ENCODE peak calls at places on chromosomes 6 and 20, in four cellular contexts. J is K562, V is HepG2, W is H1. X is an unnamed sample.

GRCh38 chr6:17045581-17046322 is 56.1 kb upstream of the STMND1 start:
- DNase-seq in J (no peak), V (no peak), W (no peak), X (no peak)

GRCh38 chr20:40748182-40748581 is 59.1 kb upstream of the MAFB start:
- DNase-seq in J (no peak), V (no peak), W (no peak), X (no peak)

GRCh38 chr6:56291278-56291917 is 44.0 kb upstream of the COL21A1 start:
- DNase-seq in J (no peak), V (no peak), W (no peak), X (no peak)

GRCh38 chr20:34562643-34563042 is 4.1 kb downstream of the MAP1LC3A start:
- DNase-seq in J (peak; percentile 34), V (peak; percentile 31), W (no peak), X (peak; percentile 51)

GRCh38 chr6:28553986-28554881 is 28.6 kb downstream of the GPX5 start:
- DNase-seq in J (peak; percentile 46), V (peak; percentile 77), W (no peak), X (no peak)

GRCh38 chr6:142385352-142385751 is 83.5 kb downstream of the ADGRG6 start:
- DNase-seq in J (no peak), V (no peak), W (no peak), X (no peak)

GRCh38 chr6:108655840-108656650 is 95.3 kb downstream of the FOXO3 start:
- DNase-seq in J (no peak), V (peak; percentile 62), W (no peak), X (no peak)

GRCh38 chr6:169556758-169557505 is 144.9 kb downstream of the WDR27 start:
- DNase-seq in J (no peak), V (no peak), W (no peak), X (no peak)

GRCh38 chr6:44733146-44733545 is 345.6 kb downstream of the CDC5L start:
- DNase-seq in J (no peak), V (no peak), W (no peak), X (no peak)

GRCh38 chr6:83417880-83418663 is 12.8 kb downstream of the ME1 start:
- DNase-seq in J (peak; percentile 20), V (peak; percentile 27), W (no peak), X (peak; percentile 33)

GRCh38 chr6:11245406-11245990 is 13.0 kb upstream of the NEDD9 start:
- DNase-seq in J (no peak), V (no peak), W (no peak), X (no peak)

GRCh38 chr6:33547499-33547898 is 32.6 kb downstream of the BAK1 start:
- DNase-seq in J (no peak), V (no peak), W (no peak), X (no peak)

GRCh38 chr6:56727097-56727845 is 84.6 kb upstream of the DST start:
- DNase-seq in J (no peak), V (peak; percentile 73), W (no peak), X (no peak)

GRCh38 chr6:44117397-44118128 is 9.7 kb downstream of the MRPL14 start:
- DNase-seq in J (no peak), V (no peak), W (no peak), X (no peak)

GRCh38 chr6:56595490-56596122 is 47.1 kb downstream of the DST start:
- DNase-seq in J (peak; percentile 45), V (peak; percentile 43), W (no peak), X (peak; percentile 5)

GRCh38 chr6:22227824-22228610 is 68.8 kb downstream of the PRL start:
- DNase-seq in J (no peak), V (no peak), W (no peak), X (no peak)

GRCh38 chr20:38747495-38748096 is 664 bp upstream of the ACTR5 start:
- DNase-seq in J (no peak), V (no peak), W (no peak), X (no peak)

GRCh38 chr6:143601501-143601900 is 76.3 kb upstream of the PHACTR2 start:
- DNase-seq in J (no peak), V (no peak), W (no peak), X (no peak)

GRCh38 chr6:143596857-143597256 is 80.9 kb upstream of the PHACTR2 start:
- DNase-seq in J (no peak), V (no peak), W (no peak), X (no peak)

GRCh38 chr6:143595256-143596036 is 82.3 kb upstream of the PHACTR2 start:
- DNase-seq in J (no peak), V (no peak), W (no peak), X (no peak)

GRCh38 chr6:143600821-143601220 is 76.9 kb upstream of the PHACTR2 start:
- DNase-seq in J (no peak), V (no peak), W (no peak), X (no peak)

DNA sequence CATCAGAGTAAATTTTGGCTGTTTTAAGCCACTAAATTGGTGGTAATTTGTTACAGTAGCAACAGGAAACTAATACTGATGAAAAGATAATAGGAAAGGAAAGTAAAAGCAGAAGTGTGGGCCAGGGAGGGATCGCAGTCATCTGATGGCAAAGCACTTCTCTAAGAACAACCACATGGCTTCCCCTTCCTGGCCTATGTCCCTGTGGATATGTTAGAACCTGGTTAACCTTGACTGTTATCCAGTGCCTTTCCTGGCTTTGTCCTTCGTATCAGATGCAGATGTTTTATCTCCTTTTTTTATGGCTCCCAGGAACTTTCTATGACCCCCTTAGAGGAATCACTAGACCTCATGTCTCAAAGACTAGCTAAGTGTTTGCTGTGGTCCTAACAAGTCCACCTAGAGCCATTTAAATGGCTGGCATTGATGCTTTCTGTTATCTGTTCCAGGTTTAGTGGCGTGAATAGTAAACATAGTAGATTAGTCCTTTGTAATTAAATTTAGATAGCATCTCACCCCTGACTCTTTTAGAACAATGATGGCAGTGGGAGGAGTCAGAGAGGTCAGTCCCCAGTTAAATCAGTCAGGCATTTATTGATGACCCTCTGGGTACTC is 79.2 kb upstream of the PHACTR2 start:
- DNase-seq in J (no peak), V (no peak), W (no peak), X (no peak)
- TF ChIP-seq PHF8 in J (no peak), V (no peak), W (no peak), X (no peak)

DNA sequence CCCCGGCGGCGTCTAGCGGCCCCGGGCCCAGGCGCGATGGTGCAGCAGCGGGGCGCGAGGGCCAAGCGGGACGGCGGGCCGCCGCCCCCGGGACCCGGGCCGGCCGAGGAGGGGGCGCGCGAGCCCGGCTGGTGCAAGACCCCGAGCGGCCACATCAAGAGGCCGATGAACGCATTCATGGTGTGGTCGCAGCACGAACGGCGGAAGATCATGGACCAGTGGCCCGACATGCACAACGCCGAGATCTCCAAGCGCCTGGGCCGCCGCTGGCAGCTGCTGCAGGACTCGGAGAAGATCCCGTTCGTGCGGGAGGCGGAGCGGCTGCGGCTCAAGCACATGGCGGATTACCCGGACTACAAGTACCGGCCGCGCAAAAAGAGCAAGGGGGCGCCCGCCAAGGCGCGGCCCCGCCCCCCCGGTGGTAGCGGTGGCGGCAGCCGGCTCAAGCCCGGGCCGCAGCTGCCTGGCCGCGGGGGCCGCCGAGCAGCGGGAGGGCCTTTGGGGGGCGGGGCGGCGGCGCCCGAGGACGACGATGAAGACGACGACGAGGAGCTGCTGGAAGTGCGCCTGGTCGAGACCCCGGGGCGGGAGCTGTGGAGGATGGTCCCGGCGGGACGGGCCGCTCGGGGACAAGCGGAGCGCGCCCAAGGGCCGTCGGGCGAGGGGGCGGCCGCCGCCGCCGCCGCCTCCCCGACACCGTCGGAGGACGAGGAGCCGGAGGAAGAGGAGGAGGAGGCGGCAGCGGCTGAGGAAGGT is 715 bp downstream of the SOX12 start:
- DNase-seq in J (peak; percentile 57), V (peak; percentile 63), W (no peak), X (peak; percentile 77)
- TF ChIP-seq PHF8 in J (peak; percentile 60), V (peak; percentile 61), W (peak; percentile 45), X (no peak)

GRCh38 chr6:132199343-132199742 is 201.9 kb downstream of the MOXD1 start:
- DNase-seq in J (no peak), V (no peak), W (no peak), X (no peak)
- TF ChIP-seq PHF8 in J (no peak), V (no peak), W (no peak), X (no peak)

DNA sequence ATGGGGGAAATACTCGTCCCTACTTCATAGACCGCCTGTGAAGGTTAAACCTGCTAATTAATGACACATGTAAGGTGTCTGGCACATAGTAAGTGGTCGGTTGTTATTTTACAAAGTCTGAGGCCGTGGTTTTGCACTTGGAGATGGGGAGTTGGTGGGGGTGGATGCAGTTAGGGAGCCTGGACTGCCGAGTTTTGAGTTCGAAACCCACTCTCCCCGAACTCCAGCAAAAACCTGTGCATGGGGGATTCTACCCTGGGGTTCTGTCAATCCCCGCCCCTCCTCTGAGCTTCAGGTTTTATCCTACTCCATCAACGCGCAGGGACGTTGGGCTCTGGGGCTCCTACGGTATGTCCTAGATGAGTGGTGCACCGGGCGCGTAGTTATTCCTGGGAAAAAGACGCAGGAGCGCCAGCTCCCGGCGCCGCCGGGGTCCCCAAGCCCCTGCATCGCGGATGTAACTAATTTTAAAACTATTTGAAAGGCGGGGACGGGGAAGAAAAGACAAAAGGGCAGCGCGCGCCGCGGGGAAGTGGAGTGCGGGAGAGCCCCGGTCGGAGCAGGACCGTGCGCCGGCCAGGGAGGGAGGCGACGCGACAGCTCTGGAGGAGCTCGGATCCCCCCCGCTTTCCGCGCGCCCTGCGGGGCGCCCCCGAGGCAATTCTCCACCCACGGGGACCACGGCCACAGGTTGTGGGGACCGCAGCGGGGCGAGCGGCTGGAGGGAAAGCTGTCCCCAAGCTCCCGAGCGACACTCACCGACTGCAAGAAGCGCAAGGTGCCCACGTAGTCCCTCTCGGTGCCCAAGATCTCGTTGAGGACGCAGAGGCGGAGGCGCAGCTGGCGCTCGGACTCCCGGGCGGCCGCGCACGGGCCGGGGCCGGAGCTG is 672 bp downstream of the PREX1 start:
- DNase-seq in J (no peak), V (no peak), W (no peak), X (no peak)
- TF ChIP-seq PHF8 in J (no peak), V (no peak), W (peak; percentile 29), X (no peak)

GRCh38 chr6:63899550-63899949 is 263.9 kb downstream of the PHF3 start:
- DNase-seq in J (no peak), V (no peak), W (no peak), X (peak; percentile 1)

DNA sequence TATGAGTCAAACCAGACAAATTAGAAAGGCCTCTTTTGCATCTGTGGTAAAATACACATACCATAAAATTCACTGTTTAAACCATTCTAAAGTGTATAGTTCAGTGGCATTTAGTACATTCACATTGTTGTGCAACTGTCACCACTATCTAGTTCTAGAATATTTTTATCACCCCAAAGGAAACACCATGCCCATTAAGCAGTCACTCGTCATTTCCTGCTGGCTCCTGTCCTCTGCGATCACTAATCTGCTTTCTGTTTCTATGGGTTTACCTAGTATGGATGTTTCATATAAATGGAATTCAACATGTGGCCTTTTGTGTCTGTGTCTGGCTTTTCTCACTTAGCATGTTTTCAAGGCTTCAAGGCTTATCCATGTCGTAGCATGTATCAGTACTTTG is 269.2 kb downstream of the PHF3 start:
- DNase-seq in J (no peak), V (no peak), W (no peak), X (no peak)
- TF ChIP-seq PHF8 in J (no peak), V (no peak), W (no peak), X (no peak)

GRCh38 chr6:154865291-154865690 is 129.8 kb upstream of the TIAM2 start:
- DNase-seq in J (no peak), V (no peak), W (no peak), X (no peak)
- TF ChIP-seq PHF8 in J (no peak), V (no peak), W (no peak), X (no peak)

X was measured in A549.